ENCODE peak calls at places on chromosomes 6 and 20, in six cellular contexts. U is GM23338; F is fibroblast of the conjunctiva; T is progenitor cell of endocrine pancreas; G is CD4-positive, alpha-beta memory T cell; H is HTR-8/SVneo. B is an unnamed sample.

GRCh38 chr6:96760153-96760687 is 77.1 kb downstream of the GPR63 start:
- DNase-seq in T (no peak), F (no peak), G (no peak), U (peak), H (no peak), B (no peak)

GRCh38 chr6:105818505-105818904 is 267.6 kb upstream of the PRDM1 start:
- DNase-seq in T (no peak), H (no peak), U (no peak), G (no peak), F (no peak), B (no peak)

GRCh38 chr6:127516676-127517273 is 2.4 kb downstream of the MTCL3 start:
- DNase-seq in F (no peak), G (no peak), H (peak), U (peak), T (no peak), B (peak)

GRCh38 chr6:133099573-133099972 is 141.6 kb upstream of the EYA4 start:
- DNase-seq in F (peak), U (peak), T (no peak), H (peak), G (no peak), B (no peak)

GRCh38 chr20:4439461-4439860 is 282.2 kb upstream of the PRND start:
- DNase-seq in F (no peak), H (no peak), G (no peak), T (no peak), U (no peak), B (no peak)

GRCh38 chr20:3753098-3753497 is 14.5 kb downstream of the ADISSP start:
- DNase-seq in T (no peak), U (peak), H (peak), G (peak), F (peak), B (peak)

GRCh38 chr20:58700823-58701222 is 8.2 kb downstream of the NPEPL1 start:
- DNase-seq in F (no peak), T (no peak), U (no peak), G (no peak), H (no peak), B (no peak)

GRCh38 chr6:155412335-155412734 is 43.3 kb downstream of the NOX3 start:
- DNase-seq in G (no peak), H (no peak), F (no peak), T (no peak), U (no peak), B (no peak)

GRCh38 chr6:77678048-77678447 is 25.2 kb downstream of the MEI4 start:
- DNase-seq in T (no peak), U (no peak), G (no peak), F (peak), H (no peak), B (no peak)

GRCh38 chr6:137688230-137688971 is 178.7 kb upstream of the TNFAIP3 start:
- DNase-seq in F (no peak), H (no peak), T (no peak), G (no peak), U (no peak), B (no peak)

GRCh38 chr6:100593522-100593921 is 128.8 kb upstream of the SIM1 start:
- DNase-seq in F (no peak), U (no peak), T (no peak), G (no peak), H (no peak), B (no peak)

GRCh38 chr6:13767121-13767794 is 47.1 kb downstream of the MCUR1 start:
- DNase-seq in U (peak), G (no peak), H (no peak), T (no peak), F (no peak), B (no peak)

GRCh38 chr6:127118505-127119360 is at the start of gene RSPO3:
- DNase-seq in G (no peak), F (no peak), T (peak), U (peak), H (no peak), B (peak)

GRCh38 chr6:139846538-139847321 is 472.3 kb upstream of the CITED2 start:
- DNase-seq in H (no peak), F (no peak), G (no peak), U (peak), T (no peak), B (no peak)

GRCh38 chr20:30816182-30816645 is 441.2 kb upstream of the DEFB115 start:
- DNase-seq in F (no peak), U (peak), G (no peak), T (no peak), H (no peak), B (no peak)

GRCh38 chr6:161226005-161226964 is 47.6 kb downstream of the AGPAT4 start:
- DNase-seq in F (no peak), G (peak), U (no peak), T (no peak), H (no peak), B (no peak)

GRCh38 chr20:46752639-46753235 is 43.3 kb downstream of the SLC2A10 start:
- DNase-seq in T (peak), G (no peak), U (peak), F (peak), H (peak), B (peak)

GRCh38 chr6:138238368-138238767 is 20.1 kb upstream of the PBOV1 start:
- DNase-seq in H (no peak), F (no peak), G (no peak), U (no peak), T (no peak), B (no peak)

GRCh38 chr20:5109276-5109675 is 10.5 kb downstream of the PCNA start:
- DNase-seq in H (no peak), T (no peak), U (no peak), G (no peak), F (no peak), B (no peak)

GRCh38 chr20:59643616-59644061 is 39.3 kb downstream of the PHACTR3 start:
- DNase-seq in H (no peak), U (no peak), T (no peak), G (no peak), F (no peak), B (peak)

GRCh38 chr6:39800388-39801032 is 8.3 kb downstream of the DAAM2 start:
- DNase-seq in H (no peak), T (no peak), U (no peak), G (no peak), F (no peak), B (peak)

B was measured in ecto neural progenitor cell.